ENCODE peak calls at places on chromosomes 1 and 21, in six cellular contexts. F is epithelial cell of proximal tubule, L is Right ventricle myocardium superior, K is body of pancreas, P is H7, W is PC-3. R is an unnamed sample.

GRCh38 chr1:201885531-201886075 is 3.1 kb upstream of the SHISA4 start:
- DNase-seq in L (no peak), W (peak), F (no peak), K (no peak), P (peak), R (no peak)

GRCh38 chr1:117683571-117684285 is 77.9 kb downstream of the TENT5C start:
- DNase-seq in W (no peak), P (no peak), F (no peak), K (no peak), L (peak), R (no peak)

GRCh38 chr1:216665381-216665780 is 57.8 kb downstream of the ESRRG start:
- DNase-seq in L (no peak), K (no peak), P (no peak), F (no peak), W (no peak), R (no peak)

GRCh38 chr1:200733907-200734306 is 4.8 kb upstream of the CAMSAP2 start:
- DNase-seq in K (no peak), F (no peak), W (peak), P (no peak), L (no peak), R (no peak)

GRCh38 chr1:12511128-12511484 is 106.9 kb downstream of the DHRS3 start:
- DNase-seq in L (no peak), P (peak), F (no peak), K (no peak), W (no peak), R (no peak)

GRCh38 chr1:14366361-14367018 is 232.0 kb upstream of the KAZN start:
- DNase-seq in F (no peak), W (no peak), L (peak), K (no peak), P (peak), R (no peak)

GRCh38 chr1:150696590-150696989 is 364 bp downstream of the GOLPH3L start:
- DNase-seq in P (peak), F (no peak), L (no peak), K (no peak), W (no peak), R (no peak)

GRCh38 chr1:236913371-236914037 is 90.7 kb downstream of the MT1HL1 start:
- DNase-seq in W (peak), P (no peak), F (peak), K (no peak), L (no peak), R (no peak)

GRCh38 chr1:12549460-12550349 is 68.3 kb downstream of the DHRS3 start:
- DNase-seq in W (peak), P (peak), L (peak), F (peak), K (peak), R (peak)

GRCh38 chr1:61207416-61207815 is 125.1 kb downstream of the NFIA start:
- DNase-seq in K (no peak), W (no peak), P (no peak), F (peak), L (no peak), R (peak)

GRCh38 chr1:241730031-241730430 is 78.0 kb downstream of the WDR64 start:
- DNase-seq in L (no peak), P (no peak), K (no peak), F (no peak), W (peak), R (no peak)

GRCh38 chr1:3035871-3036645 is 14.8 kb downstream of the ACTRT2 start:
- DNase-seq in L (peak), F (no peak), W (no peak), K (peak), P (peak), R (no peak)

GRCh38 chr1:197637406-197637805 is 137.9 kb downstream of the DENND1B start:
- DNase-seq in W (no peak), K (no peak), P (no peak), F (no peak), L (no peak), R (no peak)

GRCh38 chr21:16573581-16573980 is 843.8 kb downstream of the USP25 start:
- DNase-seq in K (no peak), L (no peak), W (no peak), P (no peak), F (no peak), R (no peak)

GRCh38 chr21:38196033-38196432 is 60.8 kb upstream of the KCNJ15 start:
- DNase-seq in P (no peak), K (no peak), L (no peak), F (no peak), W (no peak), R (no peak)

GRCh38 chr1:53540604-53541262 is 81.5 kb downstream of the DMRTB1 start:
- DNase-seq in K (no peak), L (peak), W (no peak), P (no peak), F (no peak), R (no peak)

R was measured in kidney epithelial cell.